ENCODE peak calls at places on chromosome 2, in seven cellular contexts. S is hippocampal formation; U is fibroblast of lung; M is activated naive CD4-positive, alpha-beta T cell; I is iris pigment epithelial cell; P is PC-9; F is NCI-H1105 treated with DMSO at 0.1 percent for 48 hours. H is an unnamed sample.

GRCh38 chr2:31097962-31098361 is 40.3 kb downstream of the GALNT14 start:
- DNase-seq in M (no peak), I (no peak), S (no peak), U (no peak), P (no peak), F (no peak), H (no peak)

GRCh38 chr2:62724886-62725711 is 19.6 kb downstream of the EHBP1 start:
- DNase-seq in M (peak), I (no peak), S (peak), U (no peak), F (no peak), P (no peak), H (no peak)

GRCh38 chr2:224934542-224935188 is 107.6 kb downstream of the DOCK10 start:
- DNase-seq in I (no peak), F (no peak), P (no peak), U (peak), S (no peak), M (no peak), H (no peak)

GRCh38 chr2:57180042-57180567 is 866.5 kb upstream of the VRK2 start:
- DNase-seq in F (no peak), U (peak), P (no peak), I (peak), M (no peak), S (no peak), H (peak)

GRCh38 chr2:166700079-166700478 is 188.2 kb upstream of the XIRP2 start:
- DNase-seq in F (peak), I (peak), S (peak), P (no peak), M (no peak), U (peak), H (no peak)

GRCh38 chr2:160507464-160507863 is 13.9 kb upstream of the RBMS1 start:
- DNase-seq in P (no peak), F (no peak), M (no peak), S (no peak), U (no peak), I (peak), H (no peak)

GRCh38 chr2:203340791-203341487 is 12.7 kb downstream of the ABI2 start:
- DNase-seq in S (no peak), U (peak), F (no peak), M (no peak), I (peak), P (peak), H (peak)

GRCh38 chr2:3758906-3759305 is 55.5 kb downstream of the DCDC2C start:
- DNase-seq in P (no peak), F (no peak), U (no peak), I (no peak), S (no peak), M (no peak), H (no peak)

GRCh38 chr2:144513388-144514100 is 6.4 kb downstream of the ZEB2 start:
- DNase-seq in M (no peak), S (no peak), P (no peak), U (peak), F (no peak), I (peak), H (no peak)

GRCh38 chr2:15678346-15678745 is 86.7 kb downstream of the DDX1 start:
- DNase-seq in U (no peak), F (no peak), S (no peak), M (no peak), I (no peak), P (no peak), H (no peak)

GRCh38 chr2:65199891-65200290 is 27.7 kb upstream of the ACTR2 start:
- DNase-seq in P (no peak), I (peak), U (no peak), F (no peak), M (no peak), S (no peak), H (no peak)